ENCODE peak calls at places on chromosomes 2 and 18, in seven cellular contexts. W is sigmoid colon, N is spleen, R is neural progenitor cell, H is aorta, J is neuronal stem cell, A is small intestine. T is an unnamed sample.
A peak's percentile ranks its signal among the peaks of the same experiment; 100 is the strongest.

GRCh38 chr2:165239230-165239629 is at the start of gene SCN2A:
- DNase-seq in A (peak; percentile 20), H (no peak), N (no peak), W (no peak), R (peak; percentile 68), J (peak; percentile 47), T (peak; percentile 38)

GRCh38 chr2:142937347-142937746 is 59.9 kb downstream of the KYNU start:
- DNase-seq in R (no peak), J (no peak), A (no peak), N (no peak), H (no peak), W (no peak), T (no peak)

GRCh38 chr2:25445464-25445863 is 103.7 kb upstream of the DNMT3A start:
- DNase-seq in W (no peak), N (no peak), H (no peak), J (no peak), A (no peak), R (no peak), T (peak; percentile 10)

GRCh38 chr2:121360566-121361300 is 75.7 kb upstream of the TFCP2L1 start:
- DNase-seq in J (no peak), N (no peak), A (peak; percentile 31), W (no peak), H (peak; percentile 70), R (no peak), T (no peak)

GRCh38 chr2:27356056-27356381 is 545 bp downstream of the GTF3C2 start:
- DNase-seq in N (peak; percentile 90), A (peak; percentile 73), J (no peak), H (peak; percentile 71), W (peak; percentile 70), R (peak; percentile 74), T (peak; percentile 52)

GRCh38 chr2:127932199-127932877 is 46.6 kb upstream of the AMMECR1L start:
- DNase-seq in W (no peak), J (no peak), H (no peak), R (no peak), A (peak; percentile 5), N (no peak), T (no peak)

GRCh38 chr2:17934721-17935120 is 56.3 kb downstream of the KCNS3 start:
- DNase-seq in J (no peak), A (no peak), R (no peak), W (no peak), H (peak; percentile 85), N (no peak), T (no peak)

GRCh38 chr2:68282814-68283812 is 30.8 kb upstream of the PPP3R1 start:
- DNase-seq in J (no peak), H (no peak), A (peak; percentile 42), W (no peak), N (no peak), R (peak; percentile 52), T (peak; percentile 53)

GRCh38 chr2:180706694-180707093 is 273.7 kb upstream of the UBE2E3 start:
- DNase-seq in R (no peak), N (no peak), H (no peak), W (no peak), J (no peak), A (no peak), T (no peak)

GRCh38 chr2:176675557-176676256 is 406.5 kb downstream of the MTX2 start:
- DNase-seq in R (peak; percentile 13), J (no peak), H (no peak), N (no peak), A (no peak), W (no peak), T (no peak)

GRCh38 chr2:140797718-140798117 is 1333.1 kb downstream of the LRP1B start:
- DNase-seq in N (no peak), R (no peak), J (no peak), A (no peak), W (no peak), H (no peak), T (no peak)

GRCh38 chr2:106232633-106233032 is 38.5 kb upstream of the UXS1 start:
- DNase-seq in J (no peak), W (no peak), H (no peak), R (no peak), N (no peak), A (no peak), T (no peak)

GRCh38 chr18:70181015-70181414 is 24.5 kb downstream of the RTTN start:
- DNase-seq in W (no peak), R (no peak), H (no peak), J (no peak), N (no peak), A (no peak), T (no peak)

GRCh38 chr2:53559302-53559967 is 208.2 kb upstream of the CHAC2 start:
- DNase-seq in W (no peak), H (no peak), N (no peak), A (no peak), J (no peak), R (no peak), T (no peak)

GRCh38 chr2:218717262-218717661 is 6.6 kb downstream of the TTLL4 start:
- DNase-seq in A (peak; percentile 85), J (no peak), W (no peak), R (no peak), H (no peak), N (no peak), T (no peak)

GRCh38 chr2:109109342-109109741 is 19.7 kb upstream of the SH3RF3 start:
- DNase-seq in W (no peak), N (no peak), A (no peak), R (no peak), H (no peak), J (no peak), T (no peak)

GRCh38 chr2:120494446-120494845 is 148.5 kb downstream of the INHBB start:
- DNase-seq in J (no peak), R (no peak), N (no peak), W (no peak), A (no peak), H (no peak), T (no peak)

GRCh38 chr2:75416420-75417342 is 144.1 kb downstream of the EVA1A start:
- DNase-seq in H (no peak), N (no peak), A (no peak), R (no peak), W (no peak), J (no peak), T (no peak)

GRCh38 chr18:42174909-42175308 is 219.9 kb downstream of the PIK3C3 start:
- DNase-seq in W (no peak), A (no peak), J (peak; percentile 32), R (peak; percentile 51), N (no peak), H (no peak), T (no peak)

GRCh38 chr2:26011990-26012856 is 21.7 kb upstream of the RAB10 start:
- DNase-seq in R (peak; percentile 91), H (peak; percentile 61), W (peak; percentile 66), N (no peak), J (peak; percentile 64), A (peak; percentile 92), T (peak; percentile 85)

GRCh38 chr18:26342646-26343045 is 116.4 kb downstream of the TAF4B start:
- DNase-seq in A (no peak), N (no peak), R (no peak), H (no peak), J (no peak), W (no peak), T (no peak)
- H3K4me3 ChIP-seq in A (no peak overlapping the region), N (no peak overlapping the region), R (no peak overlapping the region), H (no peak overlapping the region), J (no peak overlapping the region), W (no peak overlapping the region), T (no peak overlapping the region)

GRCh38 chr2:57884281-57884680 is 162.3 kb upstream of the VRK2 start:
- DNase-seq in H (no peak), J (no peak), A (no peak), R (no peak), N (no peak), W (no peak), T (no peak)
- H3K4me1 ChIP-seq in H (no peaks in the 10 kb centered on the region), J (no peaks in the 10 kb centered on the region), A (no peaks in the 10 kb centered on the region), R (no peaks in the 10 kb centered on the region), N (no peaks in the 10 kb centered on the region), W (no peaks in the 10 kb centered on the region), T (peaks cover 16% of the 10 kb centered on the region)

DNA sequence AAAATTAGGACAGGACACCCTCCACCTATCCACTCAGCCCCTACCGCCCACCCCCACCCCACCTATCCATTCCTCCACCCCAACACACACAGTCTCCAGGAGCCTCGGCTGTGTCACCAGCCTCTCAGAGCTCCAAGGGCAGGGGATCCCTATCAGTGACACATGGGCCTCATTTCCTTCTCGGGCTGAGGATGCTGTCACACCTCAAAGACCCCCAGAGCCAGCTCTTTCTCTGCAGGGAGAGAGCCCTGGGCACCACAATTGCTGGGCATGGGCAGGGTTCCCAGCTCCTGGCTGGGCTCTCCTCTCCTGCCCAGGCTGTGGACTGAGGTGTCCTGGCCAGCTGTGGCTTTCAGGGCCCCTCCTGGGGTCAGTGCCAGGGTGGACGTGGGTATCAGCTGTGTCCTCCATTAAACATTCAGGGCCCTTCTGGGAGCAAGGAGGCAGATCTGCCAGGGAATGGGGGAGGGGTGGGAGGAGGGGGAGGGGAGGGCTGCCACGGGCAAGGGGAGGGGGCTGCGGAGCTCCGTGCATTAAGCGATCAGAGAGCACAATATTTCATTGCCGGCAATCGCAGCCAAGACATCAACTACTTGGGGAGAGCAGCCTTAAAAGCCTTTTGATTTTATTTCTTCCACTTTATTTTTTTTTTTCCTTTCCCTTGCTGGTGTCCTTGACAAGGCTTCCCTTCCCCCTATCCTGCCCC is 14.3 kb upstream of the ECEL1 start:
- DNase-seq in N (no peak), W (no peak), A (no peak), H (no peak), R (no peak), J (no peak), T (no peak)
- H3K27me3 ChIP-seq in N (peaks cover 49% of the 10 kb centered on the region), W (peaks cover 30% of the 10 kb centered on the region), A (peaks cover 20% of the 10 kb centered on the region), H (no peaks in the 10 kb centered on the region), R (peaks cover 71% of the 10 kb centered on the region), J (peaks cover 28% of the 10 kb centered on the region), T (peaks cover 4% of the 10 kb centered on the region)

GRCh38 chr2:199462167-199462976 is 4.6 kb upstream of the SATB2 start:
- DNase-seq in R (peak; percentile 65), W (no peak), A (no peak), J (peak; percentile 32), N (no peak), H (no peak), T (no peak)
- H3K4me3 ChIP-seq in R (peak overlapping the region; percentile 53), W (peak overlapping the region; percentile 46), A (peak overlapping the region; percentile 58), J (peak overlapping the region; percentile 38), N (no peak overlapping the region), H (no peak overlapping the region), T (no peak overlapping the region)

T was measured in HAP-1.